ENCODE peak calls at places on chromosome 6, in eight cellular contexts. V is substantia nigra, G is heart right ventricle, E is MM.1S, P is body of pancreas, M is SJCRH30, T is prostate gland, R is iPS DF 6.9. X is an unnamed sample.

GRCh38 chr6:146875927-146876270 is 277.1 kb downstream of the ADGB start:
- DNase-seq in R (no peak), T (no peak), G (no peak), P (no peak), M (no peak), E (no peak), V (no peak), X (no peak)

GRCh38 chr6:158629376-158630221 is 14.9 kb downstream of the DYNLT1 start:
- DNase-seq in M (no peak), G (no peak), R (no peak), T (no peak), V (no peak), P (peak), E (no peak), X (peak)

GRCh38 chr6:68777956-68778355 is 142.9 kb downstream of the ADGRB3 start:
- DNase-seq in E (no peak), R (no peak), V (no peak), M (peak), G (no peak), P (no peak), T (no peak), X (no peak)

GRCh38 chr6:136191606-136192005 is 58.5 kb downstream of the MTFR2 start:
- DNase-seq in V (no peak), P (no peak), G (no peak), E (no peak), M (no peak), T (no peak), R (no peak), X (no peak)

GRCh38 chr6:40349092-40349491 is 238.1 kb downstream of the LRFN2 start:
- DNase-seq in M (peak), P (no peak), T (peak), G (no peak), R (no peak), E (no peak), V (no peak), X (no peak)

GRCh38 chr6:110296151-110297028 is 61.8 kb downstream of the METTL24 start:
- DNase-seq in E (no peak), P (no peak), G (no peak), T (no peak), R (no peak), V (no peak), M (no peak), X (no peak)

GRCh38 chr6:63899550-63899949 is 263.9 kb downstream of the PHF3 start:
- DNase-seq in P (no peak), E (peak), V (no peak), T (peak), R (no peak), M (no peak), G (no peak), X (no peak)

GRCh38 chr6:107064579-107065065 is 36.6 kb downstream of the MTRES1 start:
- DNase-seq in M (peak), E (peak), T (no peak), P (peak), R (no peak), G (peak), V (no peak), X (no peak)

GRCh38 chr6:27517928-27518787 is 45.3 kb upstream of the ZNF184 start:
- DNase-seq in G (no peak), P (no peak), R (no peak), M (peak), V (no peak), E (no peak), T (no peak), X (no peak)

GRCh38 chr6:90298459-90299053 is 1.9 kb upstream of the BACH2 start:
- DNase-seq in T (no peak), P (no peak), R (no peak), G (no peak), E (no peak), M (no peak), V (no peak), X (no peak)

GRCh38 chr6:51322505-51322904 is 503.8 kb downstream of the TFAP2B start:
- DNase-seq in T (no peak), P (no peak), V (no peak), R (no peak), M (no peak), G (no peak), E (no peak), X (no peak)

GRCh38 chr6:73669005-73669404 is 15.2 kb upstream of the SLC17A5 start:
- DNase-seq in V (no peak), E (no peak), G (no peak), T (no peak), R (no peak), P (no peak), M (no peak), X (no peak)

DNA sequence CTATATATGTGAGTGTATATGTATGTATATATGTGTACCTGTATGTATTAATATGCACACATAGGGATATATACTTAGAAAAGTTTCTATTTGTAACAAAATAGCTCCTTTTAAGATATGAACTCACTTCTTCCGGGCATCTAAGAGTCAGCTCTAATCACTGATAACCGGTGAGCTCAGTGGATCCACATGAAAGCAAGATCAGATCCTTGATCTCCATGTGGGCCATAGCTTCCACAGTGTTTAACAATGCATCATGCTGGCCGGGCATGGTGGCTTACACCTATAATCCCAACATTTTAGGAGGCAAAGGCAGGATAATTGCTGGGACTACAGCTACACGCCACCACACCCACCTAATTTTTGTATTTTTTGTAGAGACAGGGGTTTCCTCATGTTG is 52.6 kb downstream of the ECT2L start:
- DNase-seq in E (no peak), P (no peak), G (no peak), V (no peak), T (no peak), M (no peak), R (no peak), X (no peak)
- H3K27ac ChIP-seq in E (no peak), P (no peak), G (no peak), V (no peak), T (no peak), M (no peak), R (no peak), X (no peak)

DNA sequence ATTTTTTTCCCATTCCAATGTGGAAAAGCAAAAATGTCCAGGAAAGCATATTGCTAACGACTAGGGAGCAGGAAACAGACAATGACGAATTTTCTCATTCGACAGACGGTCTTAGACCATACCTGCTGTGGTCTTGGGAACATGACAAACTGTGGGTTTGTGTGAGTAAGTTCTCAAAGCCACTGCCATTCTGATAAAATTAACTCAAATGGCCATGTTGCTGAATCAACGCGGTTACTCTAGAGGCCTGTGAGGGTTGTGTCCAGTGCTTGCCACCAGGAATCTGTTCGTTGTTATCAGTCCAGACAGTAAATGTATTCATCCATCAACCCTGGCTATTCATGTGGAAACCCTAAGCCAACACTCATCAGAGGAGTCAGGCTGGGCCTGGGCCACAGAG is 124.3 kb downstream of the MYLK4 start:
- DNase-seq in M (no peak), V (no peak), T (no peak), G (no peak), E (no peak), R (no peak), P (no peak), X (no peak)
- H3K27ac ChIP-seq in M (no peak), V (no peak), T (no peak), G (peak), E (no peak), R (no peak), P (no peak), X (no peak)

GRCh38 chr6:34981951-34982350 is 92.9 kb downstream of the ANKS1A start:
- DNase-seq in M (no peak), R (no peak), P (no peak), T (no peak), G (no peak), V (no peak), E (no peak), X (no peak)

GRCh38 chr6:34984416-34984815 is 95.4 kb downstream of the ANKS1A start:
- DNase-seq in P (no peak), E (no peak), M (no peak), T (no peak), V (no peak), G (no peak), R (no peak), X (no peak)

GRCh38 chr6:34979994-34980393 is 90.9 kb downstream of the ANKS1A start:
- DNase-seq in V (no peak), T (no peak), P (no peak), M (no peak), G (peak), R (no peak), E (no peak), X (no peak)

GRCh38 chr6:34985236-34985635 is 96.2 kb downstream of the ANKS1A start:
- DNase-seq in M (no peak), R (no peak), E (peak), P (no peak), V (no peak), T (no peak), G (no peak), X (no peak)

GRCh38 chr6:34982424-34982852 is 93.4 kb downstream of the ANKS1A start:
- DNase-seq in E (no peak), M (no peak), P (no peak), R (no peak), G (no peak), T (no peak), V (peak), X (no peak)
- H3K27ac ChIP-seq in E (no peak), M (no peak), P (no peak), R (no peak), G (no peak), T (no peak), V (peak), X (no peak)

GRCh38 chr6:160141001-160141726 is 19.5 kb downstream of the SLC22A1 start:
- DNase-seq in E (no peak), M (no peak), R (no peak), P (no peak), G (no peak), V (no peak), T (peak), X (no peak)
- H3K27ac ChIP-seq in E (no peak), M (no peak), R (no peak), P (no peak), G (no peak), V (no peak), T (peak), X (peak)

GRCh38 chr6:25366785-25367657 is 87.8 kb downstream of the CARMIL1 start:
- DNase-seq in V (no peak), M (no peak), E (peak), P (no peak), G (no peak), T (no peak), R (no peak), X (no peak)

GRCh38 chr6:25370175-25371036 is 91.2 kb downstream of the CARMIL1 start:
- DNase-seq in P (no peak), G (no peak), R (no peak), T (peak), E (peak), V (no peak), M (no peak), X (no peak)

GRCh38 chr6:25371037-25371347 is 91.8 kb downstream of the CARMIL1 start:
- DNase-seq in G (no peak), P (no peak), T (no peak), V (no peak), M (no peak), R (no peak), E (no peak), X (no peak)

GRCh38 chr6:25369043-25369442 is 89.9 kb downstream of the CARMIL1 start:
- DNase-seq in G (no peak), E (no peak), V (no peak), M (no peak), R (no peak), P (peak), T (no peak), X (no peak)

GRCh38 chr6:25369450-25370086 is 90.4 kb downstream of the CARMIL1 start:
- DNase-seq in G (no peak), E (peak), T (peak), M (peak), P (peak), V (no peak), R (no peak), X (no peak)
- H3K27ac ChIP-seq in G (peak), E (peak), T (peak), M (no peak), P (peak), V (no peak), R (no peak), X (no peak)

X was measured in RWPE2.